ENCODE peak calls at places on chromosomes 3 and 15, in nine cellular contexts. O is foreskin fibroblast; M is progenitor cell of endocrine pancreas; T is GM10248; Q is adrenal gland; S is CD8-positive, alpha-beta T cell; Z is tibial artery; W is astrocyte of the spinal cord; U is natural killer cell. Y is an unnamed sample.

GRCh38 chr3:177195941-177196472 is 1.3 kb downstream of the TBL1XR1 start:
- DNase-seq in Z (no peak), S (no peak), Q (peak), U (no peak), W (no peak), O (no peak), T (no peak), M (no peak), Y (peak)

GRCh38 chr3:188021502-188022040 is 132.4 kb upstream of the LPP start:
- DNase-seq in O (peak), Z (no peak), U (no peak), W (peak), T (no peak), Q (no peak), S (no peak), M (no peak), Y (no peak)

GRCh38 chr3:181581651-181582050 is 130.1 kb upstream of the SOX2 start:
- DNase-seq in M (no peak), U (no peak), O (no peak), W (peak), S (no peak), Q (no peak), Z (no peak), T (no peak), Y (no peak)

GRCh38 chr3:113531826-113532697 is at the start of gene SIDT1:
- DNase-seq in O (no peak), Z (no peak), T (peak), M (no peak), S (peak), U (peak), W (peak), Q (peak), Y (peak)

GRCh38 chr15:78642341-78642740 is 1.3 kb upstream of the CHRNB4 start:
- DNase-seq in Z (no peak), S (no peak), O (no peak), U (no peak), M (no peak), W (no peak), Q (no peak), T (no peak), Y (no peak)

GRCh38 chr15:77030042-77030927 is 35.4 kb downstream of the PSTPIP1 start:
- DNase-seq in S (peak), M (peak), W (no peak), Q (no peak), O (no peak), T (no peak), Z (peak), U (peak), Y (peak)

GRCh38 chr3:46613313-46614005 is 1.1 kb downstream of the FAM240A start:
- DNase-seq in O (no peak), S (peak), T (no peak), Z (no peak), M (no peak), U (no peak), Q (no peak), W (no peak), Y (no peak)

GRCh38 chr3:4174760-4175159 is 128.4 kb upstream of the SETMAR start:
- DNase-seq in T (no peak), Q (no peak), W (no peak), M (no peak), O (no peak), Z (no peak), U (no peak), S (no peak), Y (no peak)

GRCh38 chr3:123194552-123194951 is 7.2 kb upstream of the SEC22A start:
- DNase-seq in W (peak), U (no peak), Q (peak), Z (no peak), M (peak), T (no peak), S (no peak), O (peak), Y (no peak)
- TF ChIP-seq CTCF in W (peak), U (no peak), Q (peak), Z (peak), M (peak), T (no peak), S (no peak), O (peak), Y (no peak)

GRCh38 chr3:160133757-160134156 is 91.5 kb upstream of the C3orf80 start:
- DNase-seq in T (no peak), S (no peak), U (no peak), Z (no peak), O (no peak), M (no peak), W (no peak), Q (no peak), Y (no peak)
- TF ChIP-seq CTCF in T (no peak), S (no peak), U (no peak), Z (no peak), O (no peak), M (no peak), W (peak), Q (no peak), Y (no peak)

DNA sequence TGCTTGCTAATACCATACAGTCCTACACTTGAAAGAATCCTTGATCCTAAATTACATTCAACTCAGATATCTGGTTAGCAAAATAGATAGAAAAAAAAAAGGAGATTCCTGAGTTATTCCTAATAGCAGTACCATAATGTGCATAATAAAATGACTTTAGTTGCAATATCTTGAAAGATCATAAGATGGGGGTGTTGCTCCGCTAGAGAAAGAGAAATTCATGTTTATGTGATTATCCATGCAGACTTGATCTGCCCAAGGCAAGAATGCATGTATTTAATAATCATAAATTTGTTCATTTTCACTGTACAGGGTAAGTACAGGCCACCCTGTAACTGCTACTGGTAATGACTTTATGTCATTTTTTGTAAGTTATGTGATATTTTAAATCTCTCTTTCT is 84.7 kb downstream of the HCN4 start:
- DNase-seq in S (no peak), W (peak), Q (no peak), Z (no peak), T (no peak), M (no peak), U (no peak), O (no peak), Y (no peak)
- TF ChIP-seq CTCF in S (no peak), W (no peak), Q (peak), Z (peak), T (peak), M (no peak), U (no peak), O (peak), Y (no peak)

DNA sequence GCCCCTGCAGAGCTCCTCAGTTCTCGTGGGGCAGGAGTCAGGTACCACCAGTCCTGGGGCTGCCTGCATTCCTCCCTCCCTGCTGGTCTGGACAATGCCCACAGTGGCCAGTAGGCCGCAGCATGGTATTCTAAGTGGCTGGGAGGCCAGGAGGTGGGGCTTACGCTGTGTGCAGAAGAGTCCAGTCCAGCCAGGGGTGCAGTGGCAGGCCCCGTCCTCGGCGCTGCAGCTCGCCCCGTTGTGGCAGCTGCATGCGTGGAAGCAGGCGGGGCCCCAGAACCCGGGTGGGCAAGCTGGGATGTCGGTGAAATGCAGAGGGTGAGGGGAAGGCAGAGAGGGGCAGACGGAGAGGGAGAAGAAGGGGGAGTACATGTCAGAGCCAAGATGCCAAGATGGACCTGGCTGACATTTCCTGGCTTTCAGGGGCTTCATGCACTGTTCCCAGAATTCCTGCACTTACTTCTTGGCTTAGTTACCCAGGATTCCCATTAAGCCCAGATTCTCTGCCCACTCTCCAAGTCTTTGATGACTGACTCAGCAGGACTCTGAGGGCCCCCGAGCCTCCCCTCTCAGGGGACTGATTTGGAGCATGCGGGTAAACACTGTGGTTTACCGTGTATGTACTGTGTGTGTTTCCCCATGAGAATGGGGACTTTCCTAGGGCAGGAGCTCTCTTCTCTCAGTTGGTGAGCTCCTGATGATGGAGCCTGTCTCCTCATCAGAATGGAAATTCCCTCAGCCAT is 47.5 kb downstream of the RAB11A start:
- DNase-seq in O (peak), Q (peak), W (peak), Z (peak), U (no peak), T (peak), M (peak), S (no peak), Y (peak)
- TF ChIP-seq CTCF in O (peak), Q (peak), W (peak), Z (peak), U (no peak), T (peak), M (peak), S (no peak), Y (peak)

GRCh38 chr3:84077479-84077878 is 881.3 kb upstream of the CADM2 start:
- DNase-seq in S (no peak), M (no peak), Z (no peak), T (no peak), W (no peak), Q (no peak), U (no peak), O (no peak), Y (no peak)
- TF ChIP-seq CTCF in S (no peak), M (peak), Z (no peak), T (peak), W (peak), Q (no peak), U (no peak), O (no peak), Y (no peak)

GRCh38 chr3:27022096-27022761 is 347.0 kb downstream of the NEK10 start:
- DNase-seq in W (no peak), T (no peak), M (no peak), Z (no peak), O (no peak), U (no peak), Q (no peak), S (no peak), Y (no peak)
- TF ChIP-seq CTCF in W (no peak), T (no peak), M (peak), Z (no peak), O (no peak), U (no peak), Q (no peak), S (no peak), Y (no peak)

GRCh38 chr3:61560452-61561373 is 658 bp upstream of the PTPRG start:
- DNase-seq in Q (peak), U (no peak), T (peak), Z (peak), S (no peak), M (peak), W (peak), O (peak), Y (peak)
- TF ChIP-seq CTCF in Q (no peak), U (no peak), T (no peak), Z (peak), S (no peak), M (peak), W (no peak), O (peak), Y (no peak)

GRCh38 chr15:32730677-32731654 is 13.2 kb downstream of the GREM1 start:
- DNase-seq in Z (no peak), Q (peak), O (no peak), M (no peak), S (no peak), T (no peak), W (peak), U (no peak), Y (no peak)
- TF ChIP-seq CTCF in Z (no peak), Q (no peak), O (no peak), M (no peak), S (no peak), T (no peak), W (no peak), U (no peak), Y (no peak)

Y was measured in GM13976.